ENCODE peak calls at places on chromosomes 12 and 14, in seven cellular contexts. One of them, this sample, is unnamed.
A peak's percentile ranks its signal among the peaks of the same experiment; 100 is the strongest.

GRCh38 chr14:50318031-50318626 is 6.0 kb downstream of the DMAC2L start:
- DNase-seq in PC-9: no peak
- DNase-seq in CD4-positive, alpha-beta memory T cell: no peak
- DNase-seq in DND-41: no peak
- DNase-seq in CD4-positive, alpha-beta T cell: no peak
- DNase-seq in neuronal stem cell: no peak
- DNase-seq in Peyer's patch: no peak
- DNase-seq in this sample: no peak

GRCh38 chr12:9606247-9606646 is 1.5 kb downstream of the KLRB1 start:
- DNase-seq in PC-9: no peak
- DNase-seq in CD4-positive, alpha-beta memory T cell: no peak
- DNase-seq in DND-41: no peak
- DNase-seq in CD4-positive, alpha-beta T cell: no peak
- DNase-seq in neuronal stem cell: no peak
- DNase-seq in Peyer's patch: no peak
- DNase-seq in this sample: no peak

GRCh38 chr14:34539407-34540180 is at the start of gene EAPP:
- DNase-seq in PC-9: peak; percentile 86
- DNase-seq in CD4-positive, alpha-beta memory T cell: peak; percentile 91
- DNase-seq in DND-41: peak; percentile 94
- DNase-seq in CD4-positive, alpha-beta T cell: peak; percentile 91
- DNase-seq in neuronal stem cell: peak; percentile 91
- DNase-seq in Peyer's patch: peak; percentile 98
- DNase-seq in this sample: peak; percentile 89

GRCh38 chr14:25032092-25032784 is 17.7 kb downstream of the STXBP6 start:
- DNase-seq in PC-9: no peak
- DNase-seq in CD4-positive, alpha-beta memory T cell: no peak
- DNase-seq in DND-41: peak; percentile 5
- DNase-seq in CD4-positive, alpha-beta T cell: no peak
- DNase-seq in neuronal stem cell: no peak
- DNase-seq in Peyer's patch: no peak
- DNase-seq in this sample: no peak

GRCh38 chr14:76259029-76259735 is 107.5 kb downstream of the GPATCH2L start:
- DNase-seq in PC-9: no peak
- DNase-seq in CD4-positive, alpha-beta memory T cell: no peak
- DNase-seq in DND-41: no peak
- DNase-seq in CD4-positive, alpha-beta T cell: no peak
- DNase-seq in neuronal stem cell: no peak
- DNase-seq in Peyer's patch: no peak
- DNase-seq in this sample: no peak

GRCh38 chr14:60051690-60052324 is 39.9 kb upstream of the PCNX4 start:
- DNase-seq in PC-9: no peak
- DNase-seq in CD4-positive, alpha-beta memory T cell: peak; percentile 25
- DNase-seq in DND-41: peak; percentile 33
- DNase-seq in CD4-positive, alpha-beta T cell: no peak
- DNase-seq in neuronal stem cell: no peak
- DNase-seq in Peyer's patch: no peak
- DNase-seq in this sample: no peak

GRCh38 chr12:122197612-122197966 is 5.9 kb upstream of the B3GNT4 start:
- DNase-seq in PC-9: no peak
- DNase-seq in CD4-positive, alpha-beta memory T cell: no peak
- DNase-seq in DND-41: no peak
- DNase-seq in CD4-positive, alpha-beta T cell: no peak
- DNase-seq in neuronal stem cell: no peak
- DNase-seq in Peyer's patch: no peak
- DNase-seq in this sample: no peak

GRCh38 chr12:89350661-89351488 is 1.4 kb downstream of the DUSP6 start:
- DNase-seq in PC-9: no peak
- DNase-seq in CD4-positive, alpha-beta memory T cell: no peak
- DNase-seq in DND-41: peak; percentile 49
- DNase-seq in CD4-positive, alpha-beta T cell: peak; percentile 6
- DNase-seq in neuronal stem cell: no peak
- DNase-seq in Peyer's patch: peak; percentile 45
- DNase-seq in this sample: no peak

GRCh38 chr12:128259556-128260070 is 7.4 kb upstream of the TMEM132C start:
- DNase-seq in PC-9: no peak
- DNase-seq in CD4-positive, alpha-beta memory T cell: no peak
- DNase-seq in DND-41: peak; percentile 17
- DNase-seq in CD4-positive, alpha-beta T cell: no peak
- DNase-seq in neuronal stem cell: peak; percentile 70
- DNase-seq in Peyer's patch: no peak
- DNase-seq in this sample: no peak

GRCh38 chr12:25241171-25242020 is 9.3 kb downstream of the KRAS start:
- DNase-seq in PC-9: no peak
- DNase-seq in CD4-positive, alpha-beta memory T cell: peak; percentile 64
- DNase-seq in DND-41: no peak
- DNase-seq in CD4-positive, alpha-beta T cell: peak; percentile 1
- DNase-seq in neuronal stem cell: no peak
- DNase-seq in Peyer's patch: no peak
- DNase-seq in this sample: no peak

GRCh38 chr12:110224379-110225304 is 56.4 kb upstream of the ATP2A2 start:
- DNase-seq in PC-9: peak; percentile 64
- DNase-seq in CD4-positive, alpha-beta memory T cell: no peak
- DNase-seq in DND-41: no peak
- DNase-seq in CD4-positive, alpha-beta T cell: no peak
- DNase-seq in neuronal stem cell: no peak
- DNase-seq in Peyer's patch: no peak
- DNase-seq in this sample: no peak

GRCh38 chr14:39873793-39874192 is 441.6 kb upstream of the FBXO33 start:
- DNase-seq in PC-9: no peak
- DNase-seq in CD4-positive, alpha-beta memory T cell: no peak
- DNase-seq in DND-41: no peak
- DNase-seq in CD4-positive, alpha-beta T cell: no peak
- DNase-seq in neuronal stem cell: no peak
- DNase-seq in Peyer's patch: no peak
- DNase-seq in this sample: no peak

GRCh38 chr12:79055926-79056674 is 191.5 kb downstream of the SYT1 start:
- DNase-seq in PC-9: peak; percentile 47
- DNase-seq in CD4-positive, alpha-beta memory T cell: no peak
- DNase-seq in DND-41: no peak
- DNase-seq in CD4-positive, alpha-beta T cell: no peak
- DNase-seq in neuronal stem cell: no peak
- DNase-seq in Peyer's patch: no peak
- DNase-seq in this sample: no peak

GRCh38 chr14:58061581-58061980 is 90.4 kb downstream of the ARMH4 start:
- DNase-seq in PC-9: no peak
- DNase-seq in CD4-positive, alpha-beta memory T cell: no peak
- DNase-seq in DND-41: no peak
- DNase-seq in CD4-positive, alpha-beta T cell: no peak
- DNase-seq in neuronal stem cell: no peak
- DNase-seq in Peyer's patch: no peak
- DNase-seq in this sample: no peak

GRCh38 chr14:104143521-104144452 is 5.4 kb downstream of the KIF26A start:
- DNase-seq in PC-9: no peak
- DNase-seq in CD4-positive, alpha-beta memory T cell: no peak
- DNase-seq in DND-41: no peak
- DNase-seq in CD4-positive, alpha-beta T cell: no peak
- DNase-seq in neuronal stem cell: no peak
- DNase-seq in Peyer's patch: no peak
- DNase-seq in this sample: no peak

GRCh38 chr14:39454906-39455539 is 22.8 kb upstream of the FBXO33 start:
- DNase-seq in PC-9: no peak
- DNase-seq in CD4-positive, alpha-beta memory T cell: no peak
- DNase-seq in DND-41: no peak
- DNase-seq in CD4-positive, alpha-beta T cell: no peak
- DNase-seq in neuronal stem cell: no peak
- DNase-seq in Peyer's patch: no peak
- DNase-seq in this sample: no peak

GRCh38 chr14:105065280-105066228 is at the start of gene GPR132:
- DNase-seq in PC-9: no peak
- DNase-seq in CD4-positive, alpha-beta memory T cell: peak; percentile 93
- DNase-seq in DND-41: peak; percentile 44
- DNase-seq in CD4-positive, alpha-beta T cell: peak; percentile 87
- DNase-seq in neuronal stem cell: no peak
- DNase-seq in Peyer's patch: peak; percentile 94
- DNase-seq in this sample: peak; percentile 87

GRCh38 chr14:54267172-54267571 is 129.6 kb upstream of the CDKN3 start:
- DNase-seq in PC-9: no peak
- DNase-seq in CD4-positive, alpha-beta memory T cell: no peak
- DNase-seq in DND-41: no peak
- DNase-seq in CD4-positive, alpha-beta T cell: no peak
- DNase-seq in neuronal stem cell: no peak
- DNase-seq in Peyer's patch: no peak
- DNase-seq in this sample: no peak

GRCh38 chr12:88878295-88878694 is 298.0 kb upstream of the KITLG start:
- DNase-seq in PC-9: no peak
- DNase-seq in CD4-positive, alpha-beta memory T cell: no peak
- DNase-seq in DND-41: no peak
- DNase-seq in CD4-positive, alpha-beta T cell: no peak
- DNase-seq in neuronal stem cell: no peak
- DNase-seq in Peyer's patch: no peak
- DNase-seq in this sample: no peak

GRCh38 chr12:98745578-98746391 is 100.7 kb downstream of the APAF1 start:
- DNase-seq in PC-9: no peak
- DNase-seq in CD4-positive, alpha-beta memory T cell: peak; percentile 37
- DNase-seq in DND-41: no peak
- DNase-seq in CD4-positive, alpha-beta T cell: peak; percentile 22
- DNase-seq in neuronal stem cell: no peak
- DNase-seq in Peyer's patch: no peak
- DNase-seq in this sample: no peak

GRCh38 chr12:22672951-22673350 is 48.0 kb downstream of the ETNK1 start:
- DNase-seq in PC-9: no peak
- DNase-seq in CD4-positive, alpha-beta memory T cell: no peak
- DNase-seq in DND-41: no peak
- DNase-seq in CD4-positive, alpha-beta T cell: no peak
- DNase-seq in neuronal stem cell: no peak
- DNase-seq in Peyer's patch: no peak
- DNase-seq in this sample: no peak

GRCh38 chr14:41901089-41901488 is 294.4 kb downstream of the LRFN5 start:
- DNase-seq in PC-9: no peak
- DNase-seq in CD4-positive, alpha-beta memory T cell: no peak
- DNase-seq in DND-41: no peak
- DNase-seq in CD4-positive, alpha-beta T cell: no peak
- DNase-seq in neuronal stem cell: no peak
- DNase-seq in Peyer's patch: no peak
- DNase-seq in this sample: no peak

GRCh38 chr14:69317780-69318179 is 57.8 kb downstream of the GALNT16 start:
- DNase-seq in PC-9: no peak
- DNase-seq in CD4-positive, alpha-beta memory T cell: no peak
- DNase-seq in DND-41: no peak
- DNase-seq in CD4-positive, alpha-beta T cell: no peak
- DNase-seq in neuronal stem cell: no peak
- DNase-seq in Peyer's patch: no peak
- DNase-seq in this sample: no peak

GRCh38 chr14:80930836-80931389 is 10.6 kb downstream of the CEP128 start:
- DNase-seq in PC-9: peak; percentile 45
- DNase-seq in CD4-positive, alpha-beta memory T cell: peak; percentile 78
- DNase-seq in DND-41: peak; percentile 83
- DNase-seq in CD4-positive, alpha-beta T cell: peak; percentile 38
- DNase-seq in neuronal stem cell: no peak
- DNase-seq in Peyer's patch: peak; percentile 61
- DNase-seq in this sample: peak; percentile 15

GRCh38 chr12:69008510-69008909 is 75.5 kb upstream of the CPM start:
- DNase-seq in PC-9: peak; percentile 90
- DNase-seq in CD4-positive, alpha-beta memory T cell: no peak
- DNase-seq in DND-41: no peak
- DNase-seq in CD4-positive, alpha-beta T cell: no peak
- DNase-seq in neuronal stem cell: no peak
- DNase-seq in Peyer's patch: no peak
- DNase-seq in this sample: no peak

GRCh38 chr12:85283560-85283959 is 3.5 kb downstream of the ALX1 start:
- DNase-seq in PC-9: no peak
- DNase-seq in CD4-positive, alpha-beta memory T cell: no peak
- DNase-seq in DND-41: no peak
- DNase-seq in CD4-positive, alpha-beta T cell: no peak
- DNase-seq in neuronal stem cell: no peak
- DNase-seq in Peyer's patch: no peak
- DNase-seq in this sample: no peak

GRCh38 chr12:121468451-121468850 is 68.5 kb downstream of the RNF34 start:
- DNase-seq in PC-9: no peak
- DNase-seq in CD4-positive, alpha-beta memory T cell: no peak
- DNase-seq in DND-41: no peak
- DNase-seq in CD4-positive, alpha-beta T cell: no peak
- DNase-seq in neuronal stem cell: no peak
- DNase-seq in Peyer's patch: no peak
- DNase-seq in this sample: no peak

GRCh38 chr14:90510208-90510607 is 113.4 kb downstream of the CALM1 start:
- DNase-seq in PC-9: peak; percentile 57
- DNase-seq in CD4-positive, alpha-beta memory T cell: no peak
- DNase-seq in DND-41: no peak
- DNase-seq in CD4-positive, alpha-beta T cell: no peak
- DNase-seq in neuronal stem cell: no peak
- DNase-seq in Peyer's patch: no peak
- DNase-seq in this sample: no peak

GRCh38 chr12:34348064-34348463 is 325.8 kb downstream of the ALG10 start:
- DNase-seq in PC-9: no peak
- DNase-seq in CD4-positive, alpha-beta memory T cell: no peak
- DNase-seq in DND-41: no peak
- DNase-seq in CD4-positive, alpha-beta T cell: no peak
- DNase-seq in neuronal stem cell: no peak
- DNase-seq in Peyer's patch: no peak
- DNase-seq in this sample: no peak
- H3K9me3 ChIP-seq in PC-9: no peaks in the 10 kb centered on the region
- H3K9me3 ChIP-seq in CD4-positive, alpha-beta memory T cell: no peaks in the 10 kb centered on the region
- H3K9me3 ChIP-seq in DND-41: peaks cover 58% of the 10 kb centered on the region
- H3K9me3 ChIP-seq in CD4-positive, alpha-beta T cell: peaks cover 30% of the 10 kb centered on the region
- H3K9me3 ChIP-seq in neuronal stem cell: no peaks in the 10 kb centered on the region
- H3K9me3 ChIP-seq in Peyer's patch: no peaks in the 10 kb centered on the region
- H3K9me3 ChIP-seq in this sample: no peaks in the 10 kb centered on the region

GRCh38 chr14:28731358-28731757 is 35.2 kb upstream of the FOXG1 start:
- DNase-seq in PC-9: no peak
- DNase-seq in CD4-positive, alpha-beta memory T cell: no peak
- DNase-seq in DND-41: no peak
- DNase-seq in CD4-positive, alpha-beta T cell: no peak
- DNase-seq in neuronal stem cell: no peak
- DNase-seq in Peyer's patch: no peak
- DNase-seq in this sample: no peak
- H3K9me3 ChIP-seq in PC-9: no peaks in the 10 kb centered on the region
- H3K9me3 ChIP-seq in CD4-positive, alpha-beta memory T cell: no peaks in the 10 kb centered on the region
- H3K9me3 ChIP-seq in DND-41: no peaks in the 10 kb centered on the region
- H3K9me3 ChIP-seq in CD4-positive, alpha-beta T cell: no peaks in the 10 kb centered on the region
- H3K9me3 ChIP-seq in neuronal stem cell: no peaks in the 10 kb centered on the region
- H3K9me3 ChIP-seq in Peyer's patch: no peaks in the 10 kb centered on the region
- H3K9me3 ChIP-seq in this sample: no peaks in the 10 kb centered on the region

DNA sequence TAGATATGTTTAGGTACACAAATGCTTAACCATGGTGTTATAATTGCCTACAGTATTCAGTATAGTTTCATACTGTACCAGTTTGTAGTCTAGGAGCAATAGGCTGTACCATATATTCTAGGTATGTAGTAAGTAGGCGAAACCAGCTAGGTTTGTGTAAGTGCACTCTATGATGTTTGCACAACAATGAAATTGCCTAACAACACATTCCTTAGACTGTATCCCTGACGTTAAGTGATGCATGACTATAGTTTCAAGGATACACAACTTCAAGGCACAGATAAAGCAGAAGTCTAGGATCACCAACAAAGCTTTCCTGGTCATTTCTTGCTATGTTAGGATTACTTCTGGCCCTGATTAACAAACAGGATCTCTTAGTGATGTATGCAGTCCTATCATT is 135.1 kb downstream of the SLC38A1 start:
- DNase-seq in PC-9: peak; percentile 56
- DNase-seq in CD4-positive, alpha-beta memory T cell: no peak
- DNase-seq in DND-41: no peak
- DNase-seq in CD4-positive, alpha-beta T cell: no peak
- DNase-seq in neuronal stem cell: no peak
- DNase-seq in Peyer's patch: no peak
- DNase-seq in this sample: no peak
- H3K9me3 ChIP-seq in PC-9: no peaks in the 10 kb centered on the region
- H3K9me3 ChIP-seq in CD4-positive, alpha-beta memory T cell: no peaks in the 10 kb centered on the region
- H3K9me3 ChIP-seq in DND-41: no peaks in the 10 kb centered on the region
- H3K9me3 ChIP-seq in CD4-positive, alpha-beta T cell: no peaks in the 10 kb centered on the region
- H3K9me3 ChIP-seq in neuronal stem cell: no peaks in the 10 kb centered on the region
- H3K9me3 ChIP-seq in Peyer's patch: no peaks in the 10 kb centered on the region
- H3K9me3 ChIP-seq in this sample: no peaks in the 10 kb centered on the region

GRCh38 chr14:29580763-29581162 is 346.9 kb downstream of the PRKD1 start:
- DNase-seq in PC-9: no peak
- DNase-seq in CD4-positive, alpha-beta memory T cell: no peak
- DNase-seq in DND-41: no peak
- DNase-seq in CD4-positive, alpha-beta T cell: no peak
- DNase-seq in neuronal stem cell: no peak
- DNase-seq in Peyer's patch: no peak
- DNase-seq in this sample: no peak

GRCh38 chr14:29576997-29577396 is 350.6 kb downstream of the PRKD1 start:
- DNase-seq in PC-9: no peak
- DNase-seq in CD4-positive, alpha-beta memory T cell: no peak
- DNase-seq in DND-41: no peak
- DNase-seq in CD4-positive, alpha-beta T cell: no peak
- DNase-seq in neuronal stem cell: no peak
- DNase-seq in Peyer's patch: no peak
- DNase-seq in this sample: no peak
- H3K9me3 ChIP-seq in PC-9: no peaks in the 10 kb centered on the region
- H3K9me3 ChIP-seq in CD4-positive, alpha-beta memory T cell: no peaks in the 10 kb centered on the region
- H3K9me3 ChIP-seq in DND-41: no peaks in the 10 kb centered on the region
- H3K9me3 ChIP-seq in CD4-positive, alpha-beta T cell: no peaks in the 10 kb centered on the region
- H3K9me3 ChIP-seq in neuronal stem cell: no peaks in the 10 kb centered on the region
- H3K9me3 ChIP-seq in Peyer's patch: no peaks in the 10 kb centered on the region
- H3K9me3 ChIP-seq in this sample: no peaks in the 10 kb centered on the region